ENCODE peak calls at places on chromosomes 1 and 21, in eight cellular contexts. One of them, this sample, is unnamed.

GRCh38 chr1:51515982-51516638 is 3.0 kb downstream of the EPS15 start:
- DNase-seq in SHP77: no peak
- DNase-seq in DMS 273 treated with DMSO at 0.1 percent for 48 hours: no peak
- DNase-seq in activated B cell treated with CpG ODN at 0.5 μM for 24 hours: no peak
- DNase-seq in stimulated activated CD8-positive, alpha-beta memory T cell treated with anti-CD3 and anti-CD28 coated beads, Interleukin-15, amount 100 ng/mL, for 4 hours: no peak
- DNase-seq in lower lobe of right lung: no peak
- DNase-seq in mucosa of descending colon: no peak
- DNase-seq in kidney: no peak
- DNase-seq in this sample: no peak

GRCh38 chr1:27102707-27103468 is 52.0 kb downstream of the SLC9A1 start:
- DNase-seq in lower lobe of right lung: peak; percentile 83
- DNase-seq in activated B cell treated with CpG ODN at 0.5 μM for 24 hours: peak; percentile 85
- DNase-seq in mucosa of descending colon: peak; percentile 86
- DNase-seq in SHP77: peak; percentile 47
- DNase-seq in DMS 273 treated with DMSO at 0.1 percent for 48 hours: no peak
- DNase-seq in kidney: peak; percentile 90
- DNase-seq in stimulated activated CD8-positive, alpha-beta memory T cell treated with anti-CD3 and anti-CD28 coated beads, Interleukin-15, amount 100 ng/mL, for 4 hours: peak; percentile 46
- DNase-seq in this sample: peak; percentile 65

GRCh38 chr1:207833381-207833780 is 77.5 kb downstream of the CD34 start:
- DNase-seq in activated B cell treated with CpG ODN at 0.5 μM for 24 hours: no peak
- DNase-seq in kidney: no peak
- DNase-seq in mucosa of descending colon: peak; percentile 1
- DNase-seq in SHP77: no peak
- DNase-seq in DMS 273 treated with DMSO at 0.1 percent for 48 hours: no peak
- DNase-seq in lower lobe of right lung: no peak
- DNase-seq in stimulated activated CD8-positive, alpha-beta memory T cell treated with anti-CD3 and anti-CD28 coated beads, Interleukin-15, amount 100 ng/mL, for 4 hours: no peak
- DNase-seq in this sample: peak; percentile 22

GRCh38 chr1:2300004-2300771 is 72.1 kb downstream of the SKI start:
- DNase-seq in activated B cell treated with CpG ODN at 0.5 μM for 24 hours: peak; percentile 75
- DNase-seq in lower lobe of right lung: no peak
- DNase-seq in kidney: no peak
- DNase-seq in DMS 273 treated with DMSO at 0.1 percent for 48 hours: no peak
- DNase-seq in mucosa of descending colon: peak; percentile 53
- DNase-seq in stimulated activated CD8-positive, alpha-beta memory T cell treated with anti-CD3 and anti-CD28 coated beads, Interleukin-15, amount 100 ng/mL, for 4 hours: peak; percentile 62
- DNase-seq in SHP77: no peak
- DNase-seq in this sample: no peak

GRCh38 chr1:61253912-61254628 is 171.7 kb downstream of the NFIA start:
- DNase-seq in SHP77: no peak
- DNase-seq in DMS 273 treated with DMSO at 0.1 percent for 48 hours: no peak
- DNase-seq in stimulated activated CD8-positive, alpha-beta memory T cell treated with anti-CD3 and anti-CD28 coated beads, Interleukin-15, amount 100 ng/mL, for 4 hours: no peak
- DNase-seq in lower lobe of right lung: no peak
- DNase-seq in mucosa of descending colon: no peak
- DNase-seq in kidney: no peak
- DNase-seq in activated B cell treated with CpG ODN at 0.5 μM for 24 hours: no peak
- DNase-seq in this sample: no peak

GRCh38 chr1:12153181-12153785 is 13.5 kb upstream of the TNFRSF1B start:
- DNase-seq in lower lobe of right lung: peak; percentile 80
- DNase-seq in stimulated activated CD8-positive, alpha-beta memory T cell treated with anti-CD3 and anti-CD28 coated beads, Interleukin-15, amount 100 ng/mL, for 4 hours: no peak
- DNase-seq in activated B cell treated with CpG ODN at 0.5 μM for 24 hours: peak; percentile 47
- DNase-seq in SHP77: no peak
- DNase-seq in kidney: no peak
- DNase-seq in mucosa of descending colon: peak; percentile 60
- DNase-seq in DMS 273 treated with DMSO at 0.1 percent for 48 hours: no peak
- DNase-seq in this sample: no peak

GRCh38 chr1:39898648-39899603 is 2.8 kb downstream of the MYCL start:
- DNase-seq in mucosa of descending colon: peak; percentile 55
- DNase-seq in lower lobe of right lung: peak; percentile 57
- DNase-seq in activated B cell treated with CpG ODN at 0.5 μM for 24 hours: no peak
- DNase-seq in DMS 273 treated with DMSO at 0.1 percent for 48 hours: peak; percentile 100
- DNase-seq in SHP77: no peak
- DNase-seq in kidney: no peak
- DNase-seq in stimulated activated CD8-positive, alpha-beta memory T cell treated with anti-CD3 and anti-CD28 coated beads, Interleukin-15, amount 100 ng/mL, for 4 hours: no peak
- DNase-seq in this sample: peak; percentile 84

GRCh38 chr1:162696286-162696862 is 64.1 kb downstream of the DDR2 start:
- DNase-seq in SHP77: peak; percentile 97
- DNase-seq in stimulated activated CD8-positive, alpha-beta memory T cell treated with anti-CD3 and anti-CD28 coated beads, Interleukin-15, amount 100 ng/mL, for 4 hours: no peak
- DNase-seq in mucosa of descending colon: peak; percentile 47
- DNase-seq in kidney: peak; percentile 86
- DNase-seq in activated B cell treated with CpG ODN at 0.5 μM for 24 hours: no peak
- DNase-seq in lower lobe of right lung: peak; percentile 48
- DNase-seq in DMS 273 treated with DMSO at 0.1 percent for 48 hours: peak; percentile 99
- DNase-seq in this sample: peak; percentile 46

GRCh38 chr1:211492511-211493132 is 660 bp upstream of the RD3 start:
- DNase-seq in SHP77: no peak
- DNase-seq in activated B cell treated with CpG ODN at 0.5 μM for 24 hours: no peak
- DNase-seq in stimulated activated CD8-positive, alpha-beta memory T cell treated with anti-CD3 and anti-CD28 coated beads, Interleukin-15, amount 100 ng/mL, for 4 hours: no peak
- DNase-seq in kidney: no peak
- DNase-seq in DMS 273 treated with DMSO at 0.1 percent for 48 hours: no peak
- DNase-seq in mucosa of descending colon: no peak
- DNase-seq in lower lobe of right lung: no peak
- DNase-seq in this sample: no peak

GRCh38 chr21:46636550-46637289 is 1.2 kb downstream of the PRMT2 start:
- DNase-seq in DMS 273 treated with DMSO at 0.1 percent for 48 hours: no peak
- DNase-seq in kidney: no peak
- DNase-seq in SHP77: no peak
- DNase-seq in stimulated activated CD8-positive, alpha-beta memory T cell treated with anti-CD3 and anti-CD28 coated beads, Interleukin-15, amount 100 ng/mL, for 4 hours: no peak
- DNase-seq in mucosa of descending colon: no peak
- DNase-seq in lower lobe of right lung: no peak
- DNase-seq in activated B cell treated with CpG ODN at 0.5 μM for 24 hours: no peak
- DNase-seq in this sample: no peak

GRCh38 chr1:41358152-41358937 is 2.9 kb upstream of the FOXO6 start:
- DNase-seq in SHP77: no peak
- DNase-seq in DMS 273 treated with DMSO at 0.1 percent for 48 hours: peak; percentile 94
- DNase-seq in mucosa of descending colon: peak; percentile 31
- DNase-seq in kidney: no peak
- DNase-seq in stimulated activated CD8-positive, alpha-beta memory T cell treated with anti-CD3 and anti-CD28 coated beads, Interleukin-15, amount 100 ng/mL, for 4 hours: no peak
- DNase-seq in activated B cell treated with CpG ODN at 0.5 μM for 24 hours: no peak
- DNase-seq in lower lobe of right lung: no peak
- DNase-seq in this sample: no peak

GRCh38 chr1:8481650-8482380 is 163.9 kb downstream of the SLC45A1 start:
- DNase-seq in stimulated activated CD8-positive, alpha-beta memory T cell treated with anti-CD3 and anti-CD28 coated beads, Interleukin-15, amount 100 ng/mL, for 4 hours: no peak
- DNase-seq in SHP77: no peak
- DNase-seq in kidney: no peak
- DNase-seq in activated B cell treated with CpG ODN at 0.5 μM for 24 hours: no peak
- DNase-seq in mucosa of descending colon: no peak
- DNase-seq in DMS 273 treated with DMSO at 0.1 percent for 48 hours: no peak
- DNase-seq in lower lobe of right lung: no peak
- DNase-seq in this sample: no peak